ENCODE peak calls at places on chromosome 14, in four cellular contexts. Z is K562, C is HepG2, T is SK-N-SH. U is an unnamed sample.
A peak's percentile ranks its signal among the peaks of the same experiment; 100 is the strongest.

GRCh38 chr14:21039059-21039422 is 3.1 kb upstream of the RNASE7 start:
- DNase-seq in C (peak; percentile 73), T (no peak), Z (no peak), U (peak; percentile 68)

GRCh38 chr14:51419685-51420084 is 179.6 kb downstream of the TMX1 start:
- DNase-seq in T (no peak), C (no peak), Z (no peak), U (no peak)

GRCh38 chr14:51004352-51004800 is 60.1 kb upstream of the PYGL start:
- DNase-seq in C (no peak), Z (no peak), T (no peak), U (no peak)

GRCh38 chr14:79551591-79551990 is 659.7 kb downstream of the DIO2 start:
- DNase-seq in Z (no peak), T (no peak), C (no peak), U (no peak)

GRCh38 chr14:26820101-26820500 is 222.3 kb upstream of the NOVA1 start:
- DNase-seq in Z (no peak), T (no peak), C (no peak), U (no peak)

GRCh38 chr14:55103005-55103640 is 25.9 kb upstream of the LGALS3 start:
- DNase-seq in C (peak; percentile 95), T (no peak), Z (peak; percentile 78), U (peak; percentile 77)

GRCh38 chr14:36580856-36581831 is 1.3 kb downstream of the NKX2-8 start:
- DNase-seq in T (peak; percentile 43), C (no peak), Z (no peak), U (peak; percentile 61)

GRCh38 chr14:100616854-100617714 is 29.9 kb upstream of the BEGAIN start:
- DNase-seq in T (peak; percentile 14), Z (no peak), C (no peak), U (no peak)

GRCh38 chr14:63361790-63362189 is 43.1 kb upstream of the GPHB5 start:
- DNase-seq in C (no peak), T (no peak), Z (no peak), U (no peak)

DNA sequence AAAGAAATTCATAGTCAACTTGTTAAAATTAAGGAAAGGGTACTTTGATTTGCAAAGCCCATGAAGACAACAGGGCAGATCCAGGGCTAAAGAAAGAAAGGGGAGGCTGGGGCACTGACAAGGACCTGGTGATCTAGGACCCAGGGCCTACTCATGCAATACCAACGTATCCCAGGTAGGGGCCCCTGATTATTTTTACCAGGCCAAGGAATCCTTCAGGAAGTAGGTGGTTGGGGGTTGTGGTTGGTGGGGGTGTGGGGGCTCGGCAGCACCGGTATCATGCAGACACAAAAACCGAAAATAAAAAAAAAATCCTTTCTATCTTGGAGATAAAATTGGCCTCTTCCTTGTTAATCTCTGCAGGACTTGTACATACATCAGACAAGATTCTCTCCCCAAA is 47.5 kb downstream of the GSC start:
- DNase-seq in Z (no peak), T (no peak), C (no peak), U (no peak)
- TF ChIP-seq CTCF in Z (no peak), T (no peak), C (no peak), U (no peak)

GRCh38 chr14:76922092-76922491 is 95.9 kb downstream of the LRRC74A start:
- DNase-seq in Z (no peak), T (no peak), C (no peak), U (no peak)

GRCh38 chr14:76922599-76922998 is 96.4 kb downstream of the LRRC74A start:
- DNase-seq in Z (no peak), C (no peak), T (no peak), U (no peak)

GRCh38 chr14:76923422-76924362 is 97.5 kb downstream of the LRRC74A start:
- DNase-seq in T (no peak), Z (no peak), C (no peak), U (no peak)

GRCh38 chr14:76926521-76927251 is 100.5 kb downstream of the LRRC74A start:
- DNase-seq in Z (peak; percentile 29), T (peak; percentile 73), C (no peak), U (no peak)

GRCh38 chr14:76924363-76925151 is 98.3 kb downstream of the LRRC74A start:
- DNase-seq in T (peak; percentile 85), Z (peak; percentile 20), C (peak; percentile 36), U (peak; percentile 86)
- TF ChIP-seq FOXJ3 in T (no peak), Z (no peak), C (no peak), U (no peak)

DNA sequence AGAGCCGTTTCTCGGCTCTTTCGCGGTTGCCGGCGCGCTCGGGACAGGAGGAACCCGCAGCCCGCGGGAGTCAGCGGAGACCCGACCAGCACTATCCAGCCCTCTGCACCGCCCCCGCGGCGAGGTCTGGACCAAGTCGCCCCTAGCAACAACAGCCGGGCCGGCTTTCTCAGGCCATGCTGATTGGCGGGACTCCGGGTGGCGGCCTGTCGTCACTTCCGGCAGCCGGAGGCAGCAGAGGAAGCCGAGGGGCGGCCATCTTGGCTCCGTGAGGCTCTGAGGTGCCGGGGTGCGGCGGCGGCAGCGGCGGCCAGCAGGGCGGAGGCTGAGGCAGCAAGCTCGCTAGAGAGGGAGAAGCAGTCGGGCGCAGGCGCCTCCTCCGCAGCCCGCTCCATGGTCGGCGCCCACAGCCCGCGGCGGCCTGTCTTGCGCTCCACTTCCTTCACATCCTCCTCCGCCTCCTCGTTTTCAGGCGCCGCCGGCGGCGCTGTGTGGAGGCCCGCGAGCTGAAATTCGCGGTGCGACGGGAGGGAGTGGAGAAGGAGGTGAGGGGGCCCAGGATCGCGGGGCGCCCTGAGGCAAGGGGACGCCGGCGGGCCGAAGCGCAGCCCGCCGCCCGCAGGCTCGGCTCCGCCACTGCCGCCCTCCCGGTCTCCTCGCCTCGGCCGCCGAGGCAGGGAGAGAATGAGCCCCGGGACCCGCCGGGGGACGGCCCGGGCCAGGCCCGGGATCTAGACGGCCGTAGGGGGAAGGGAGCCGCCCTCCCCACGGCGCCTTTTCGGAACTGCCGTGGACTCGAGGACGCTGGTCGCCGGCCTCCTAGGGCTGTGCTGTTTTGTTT is at the start of gene MARK3:
- DNase-seq in C (peak; percentile 92), Z (peak; percentile 93), T (peak; percentile 98), U (peak; percentile 98)
- TF ChIP-seq CTCF in C (peak; percentile 37), Z (no peak), T (peak; percentile 41), U (no peak)

GRCh38 chr14:23630687-23631086 is 5.5 kb upstream of the DHRS2 start:
- DNase-seq in Z (no peak), C (no peak), T (no peak), U (no peak)

GRCh38 chr14:23631702-23632460 is 4.3 kb upstream of the DHRS2 start:
- DNase-seq in T (peak; percentile 79), Z (peak; percentile 63), C (peak; percentile 96), U (peak; percentile 90)

GRCh38 chr14:23631234-23631633 is 4.9 kb upstream of the DHRS2 start:
- DNase-seq in C (no peak), T (no peak), Z (no peak), U (no peak)

GRCh38 chr14:23632461-23633159 is 3.6 kb upstream of the DHRS2 start:
- DNase-seq in Z (no peak), T (peak; percentile 31), C (no peak), U (no peak)

DNA sequence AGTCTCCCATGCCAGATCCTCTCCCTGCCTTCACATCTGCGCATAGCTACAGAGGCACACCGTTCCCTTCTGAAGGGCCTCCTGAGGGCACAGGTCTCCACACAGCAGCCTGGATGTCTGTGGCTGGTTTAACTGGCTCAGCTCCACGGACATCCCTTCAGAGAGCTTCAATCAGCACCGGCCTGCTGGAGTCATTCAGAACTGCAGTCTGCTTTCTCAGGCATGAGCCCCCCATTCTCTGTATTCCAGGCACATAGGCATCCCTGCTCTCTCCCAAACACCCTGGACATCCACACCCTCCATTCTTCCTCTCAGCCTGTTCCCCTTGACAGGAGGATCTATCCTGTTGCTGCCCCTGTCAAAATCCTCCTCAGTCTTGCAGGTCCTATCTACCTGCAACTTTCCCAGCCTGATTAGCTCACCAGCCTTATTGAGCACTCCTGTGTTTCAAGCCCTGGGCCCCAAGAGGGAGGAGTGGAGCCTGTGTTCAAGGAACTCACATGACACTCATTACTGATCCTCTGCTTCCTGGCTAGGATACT is 2.9 kb upstream of the DHRS2 start:
- DNase-seq in C (peak; percentile 91), Z (no peak), T (peak; percentile 36), U (no peak)
- TF ChIP-seq FOXJ3 in C (no peak), Z (no peak), T (no peak), U (no peak)

GRCh38 chr14:93655078-93655750 is 133.1 kb downstream of the PRIMA1 start:
- DNase-seq in Z (peak; percentile 19), C (peak; percentile 60), T (peak; percentile 56), U (peak; percentile 17)
- TF ChIP-seq CTCF in Z (peak; percentile 50), C (peak; percentile 75), T (peak; percentile 47), U (peak; percentile 51)

DNA sequence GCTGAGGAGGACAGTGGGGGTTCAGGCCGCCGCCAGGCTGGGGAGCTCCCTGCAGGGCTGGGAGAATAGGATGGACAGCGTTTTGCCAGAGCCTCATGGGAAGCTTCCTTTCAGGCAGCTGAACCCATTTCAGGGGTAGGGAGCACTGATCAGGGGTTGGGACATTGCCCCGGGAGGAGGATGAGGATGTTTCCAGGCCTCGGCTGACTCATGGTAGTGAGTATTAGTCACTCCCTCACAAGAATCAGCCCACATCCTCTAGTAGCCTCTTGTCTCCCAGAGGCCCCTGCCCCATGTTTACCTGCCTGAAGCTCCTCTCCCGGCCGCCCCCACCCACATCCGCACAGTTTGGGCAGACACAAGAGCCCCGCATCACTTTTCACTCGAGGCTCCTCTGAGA is 89.8 kb downstream of the ZFP36L1 start:
- DNase-seq in Z (peak; percentile 25), T (no peak), C (no peak), U (no peak)
- TF ChIP-seq FOXJ3 in Z (no peak), T (no peak), C (no peak), U (no peak)

DNA sequence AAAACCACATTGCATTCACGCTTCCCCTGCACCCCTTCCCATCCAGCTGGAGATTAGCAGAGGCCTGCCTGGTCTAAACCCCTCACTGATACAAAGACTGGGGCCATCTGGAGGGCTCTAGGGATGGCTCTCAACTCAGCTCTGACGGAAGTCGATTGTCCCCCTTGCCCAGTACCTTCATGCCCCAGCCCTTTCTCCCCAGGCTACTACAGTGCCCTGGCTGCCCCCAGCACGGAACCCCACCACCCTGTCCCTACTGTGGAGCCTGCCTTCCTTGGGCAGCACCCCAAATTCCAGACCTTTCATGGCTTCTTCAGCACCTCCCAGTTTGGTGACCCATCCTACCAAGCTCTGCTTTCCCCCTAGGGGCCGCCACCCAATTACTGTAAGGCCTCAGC is 25.6 kb downstream of the ZFP36L1 start:
- DNase-seq in T (no peak), C (no peak), Z (no peak), U (no peak)
- TF ChIP-seq CTCF in T (no peak), C (no peak), Z (no peak), U (no peak)

GRCh38 chr14:39762576-39763401 is 330.6 kb upstream of the FBXO33 start:
- DNase-seq in T (no peak), Z (no peak), C (peak; percentile 58), U (no peak)
- TF ChIP-seq FOXJ3 in T (no peak), Z (no peak), C (peak; percentile 68), U (no peak)

GRCh38 chr14:96297000-96297399 is 41.0 kb downstream of the BDKRB1 start:
- DNase-seq in Z (no peak), C (peak; percentile 12), T (peak; percentile 31), U (no peak)
- TF ChIP-seq CTCF in Z (no peak), C (peak; percentile 23), T (peak; percentile 69), U (no peak)